ENCODE peak calls at places on chromosomes 12 and 14, in seven cellular contexts. One of them, this sample, is unnamed.

GRCh38 chr12:79203103-79203502 is 338.5 kb downstream of the SYT1 start:
- DNase-seq in CD8-positive, alpha-beta memory T cell: no peak
- DNase-seq in tibial nerve: no peak
- DNase-seq in right lobe of liver: no peak
- DNase-seq in sigmoid colon: no peak
- DNase-seq in right cardiac atrium: no peak
- DNase-seq in RWPE2: no peak
- DNase-seq in this sample: no peak

GRCh38 chr12:106118-106561 is 39.6 kb downstream of the IQSEC3 start:
- DNase-seq in CD8-positive, alpha-beta memory T cell: no peak
- DNase-seq in sigmoid colon: peak; percentile 50
- DNase-seq in RWPE2: no peak
- DNase-seq in right lobe of liver: no peak
- DNase-seq in tibial nerve: no peak
- DNase-seq in right cardiac atrium: peak; percentile 36
- DNase-seq in this sample: no peak

GRCh38 chr14:74425525-74426201 is 347 bp downstream of the SYNDIG1L start:
- DNase-seq in CD8-positive, alpha-beta memory T cell: peak; percentile 47
- DNase-seq in right lobe of liver: peak; percentile 49
- DNase-seq in right cardiac atrium: peak; percentile 77
- DNase-seq in RWPE2: no peak
- DNase-seq in tibial nerve: no peak
- DNase-seq in sigmoid colon: no peak
- DNase-seq in this sample: no peak

GRCh38 chr12:48422060-48422459 is 50.3 kb upstream of the ANP32D start:
- DNase-seq in right lobe of liver: no peak
- DNase-seq in right cardiac atrium: no peak
- DNase-seq in CD8-positive, alpha-beta memory T cell: no peak
- DNase-seq in RWPE2: no peak
- DNase-seq in tibial nerve: no peak
- DNase-seq in sigmoid colon: no peak
- DNase-seq in this sample: no peak

GRCh38 chr12:124433147-124433874 is 134.1 kb downstream of the NCOR2 start:
- DNase-seq in tibial nerve: no peak
- DNase-seq in sigmoid colon: no peak
- DNase-seq in right cardiac atrium: peak; percentile 93
- DNase-seq in right lobe of liver: peak; percentile 65
- DNase-seq in RWPE2: no peak
- DNase-seq in CD8-positive, alpha-beta memory T cell: no peak
- DNase-seq in this sample: peak; percentile 58

GRCh38 chr12:52014567-52015392 is 8.0 kb downstream of the TAMALIN start:
- DNase-seq in right lobe of liver: no peak
- DNase-seq in RWPE2: no peak
- DNase-seq in CD8-positive, alpha-beta memory T cell: no peak
- DNase-seq in tibial nerve: no peak
- DNase-seq in right cardiac atrium: peak; percentile 60
- DNase-seq in sigmoid colon: no peak
- DNase-seq in this sample: no peak

GRCh38 chr12:57881035-57881973 is 34.8 kb upstream of the CTDSP2 start:
- DNase-seq in CD8-positive, alpha-beta memory T cell: no peak
- DNase-seq in right cardiac atrium: no peak
- DNase-seq in sigmoid colon: peak; percentile 11
- DNase-seq in RWPE2: no peak
- DNase-seq in tibial nerve: no peak
- DNase-seq in right lobe of liver: no peak
- DNase-seq in this sample: peak; percentile 50

GRCh38 chr12:13135336-13136178 is 32.1 kb upstream of the GSG1 start:
- DNase-seq in right cardiac atrium: peak; percentile 56
- DNase-seq in CD8-positive, alpha-beta memory T cell: no peak
- DNase-seq in right lobe of liver: no peak
- DNase-seq in sigmoid colon: no peak
- DNase-seq in tibial nerve: no peak
- DNase-seq in RWPE2: peak; percentile 84
- DNase-seq in this sample: peak; percentile 94

GRCh38 chr12:41462312-41462711 is 274.2 kb downstream of the PDZRN4 start:
- DNase-seq in RWPE2: no peak
- DNase-seq in sigmoid colon: no peak
- DNase-seq in tibial nerve: no peak
- DNase-seq in CD8-positive, alpha-beta memory T cell: no peak
- DNase-seq in right cardiac atrium: no peak
- DNase-seq in right lobe of liver: no peak
- DNase-seq in this sample: no peak

GRCh38 chr12:60101715-60102114 is 505.9 kb downstream of the SLC16A7 start:
- DNase-seq in CD8-positive, alpha-beta memory T cell: no peak
- DNase-seq in right lobe of liver: no peak
- DNase-seq in tibial nerve: no peak
- DNase-seq in right cardiac atrium: no peak
- DNase-seq in RWPE2: no peak
- DNase-seq in sigmoid colon: no peak
- DNase-seq in this sample: no peak

GRCh38 chr14:101830271-101830670 is 68.8 kb downstream of the PPP2R5C start:
- DNase-seq in RWPE2: no peak
- DNase-seq in right lobe of liver: no peak
- DNase-seq in sigmoid colon: no peak
- DNase-seq in tibial nerve: no peak
- DNase-seq in right cardiac atrium: no peak
- DNase-seq in CD8-positive, alpha-beta memory T cell: no peak
- DNase-seq in this sample: no peak

GRCh38 chr14:41521891-41522290 is 84.8 kb upstream of the LRFN5 start:
- DNase-seq in right lobe of liver: no peak
- DNase-seq in tibial nerve: no peak
- DNase-seq in sigmoid colon: no peak
- DNase-seq in CD8-positive, alpha-beta memory T cell: no peak
- DNase-seq in right cardiac atrium: no peak
- DNase-seq in RWPE2: no peak
- DNase-seq in this sample: no peak

GRCh38 chr12:45200497-45201043 is 15.3 kb upstream of the ANO6 start:
- DNase-seq in sigmoid colon: no peak
- DNase-seq in CD8-positive, alpha-beta memory T cell: no peak
- DNase-seq in tibial nerve: no peak
- DNase-seq in RWPE2: no peak
- DNase-seq in right lobe of liver: peak; percentile 56
- DNase-seq in right cardiac atrium: no peak
- DNase-seq in this sample: no peak

GRCh38 chr12:110453569-110454296 is 3.6 kb upstream of the ARPC3 start:
- DNase-seq in tibial nerve: no peak
- DNase-seq in RWPE2: no peak
- DNase-seq in right lobe of liver: no peak
- DNase-seq in right cardiac atrium: no peak
- DNase-seq in sigmoid colon: no peak
- DNase-seq in CD8-positive, alpha-beta memory T cell: no peak
- DNase-seq in this sample: no peak

DNA sequence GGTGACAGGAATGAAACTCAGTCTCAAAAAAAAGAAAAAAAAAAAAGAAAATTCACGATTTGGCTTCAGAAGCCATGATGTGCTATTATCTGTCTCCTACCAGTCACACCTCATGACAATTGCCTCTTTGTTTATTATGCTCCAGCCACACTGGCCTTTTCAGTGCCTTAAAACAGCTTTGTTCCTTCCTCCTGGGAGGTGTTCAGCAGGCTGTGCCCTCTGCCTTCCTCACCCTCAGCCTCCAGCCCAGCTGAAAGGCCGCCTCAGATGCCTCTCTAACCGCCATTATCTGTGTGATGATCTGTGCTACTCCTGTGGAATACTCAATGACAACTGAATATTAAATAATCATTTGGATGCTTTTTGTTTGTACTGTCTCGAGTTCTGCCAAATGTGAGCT is 8.6 kb upstream of the ARPC3 start:
- DNase-seq in right lobe of liver: no peak
- DNase-seq in tibial nerve: no peak
- DNase-seq in CD8-positive, alpha-beta memory T cell: no peak
- DNase-seq in right cardiac atrium: no peak
- DNase-seq in RWPE2: no peak
- DNase-seq in sigmoid colon: no peak
- DNase-seq in this sample: no peak
- H3K27ac ChIP-seq in right lobe of liver: no peak overlapping the region
- H3K27ac ChIP-seq in tibial nerve: no peak overlapping the region
- H3K27ac ChIP-seq in CD8-positive, alpha-beta memory T cell: no peak overlapping the region
- H3K27ac ChIP-seq in right cardiac atrium: no peak overlapping the region
- H3K27ac ChIP-seq in RWPE2: no peak overlapping the region
- H3K27ac ChIP-seq in sigmoid colon: no peak overlapping the region
- H3K27ac ChIP-seq in this sample: no peak overlapping the region

DNA sequence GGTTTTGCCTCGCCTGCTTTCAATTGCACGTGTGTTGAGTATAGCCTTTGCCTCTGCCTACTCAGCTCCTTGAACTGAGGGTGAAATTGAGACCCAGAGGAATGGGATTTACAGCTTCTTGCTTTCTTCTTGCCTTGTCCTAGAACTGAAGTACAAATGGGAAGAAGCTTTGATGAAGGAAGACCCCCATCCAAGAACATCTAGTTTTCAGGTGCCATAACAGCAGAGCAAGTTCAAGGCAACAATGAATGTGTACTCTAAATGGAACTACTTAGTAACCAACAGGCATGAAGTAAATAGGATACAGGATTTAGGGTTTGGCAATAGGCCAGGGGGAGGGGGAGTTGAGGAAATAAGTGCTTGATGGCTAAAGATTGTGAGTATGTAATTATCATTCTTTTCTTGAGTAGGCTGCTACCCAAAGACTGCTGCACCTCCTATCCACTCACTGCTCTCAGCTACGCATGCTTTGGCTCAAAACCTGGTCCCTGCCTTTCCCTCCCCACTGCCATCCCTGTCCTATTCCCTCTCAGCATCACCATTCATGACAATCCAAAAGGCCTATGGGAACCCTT is 2.1 kb downstream of the GPX2 start:
- DNase-seq in CD8-positive, alpha-beta memory T cell: no peak
- DNase-seq in sigmoid colon: no peak
- DNase-seq in right cardiac atrium: no peak
- DNase-seq in RWPE2: no peak
- DNase-seq in tibial nerve: no peak
- DNase-seq in right lobe of liver: peak; percentile 22
- DNase-seq in this sample: no peak
- H3K4me3 ChIP-seq in CD8-positive, alpha-beta memory T cell: no peak overlapping the region
- H3K4me3 ChIP-seq in sigmoid colon: no peak overlapping the region
- H3K4me3 ChIP-seq in right cardiac atrium: no peak overlapping the region
- H3K4me3 ChIP-seq in RWPE2: no peak overlapping the region
- H3K4me3 ChIP-seq in tibial nerve: no peak overlapping the region
- H3K4me3 ChIP-seq in right lobe of liver: peak overlapping the region; percentile 34
- H3K4me3 ChIP-seq in this sample: no peak overlapping the region

GRCh38 chr12:3107071-3107583 is 29.9 kb downstream of the TSPAN9 start:
- DNase-seq in tibial nerve: no peak
- DNase-seq in right cardiac atrium: no peak
- DNase-seq in CD8-positive, alpha-beta memory T cell: no peak
- DNase-seq in right lobe of liver: no peak
- DNase-seq in RWPE2: no peak
- DNase-seq in sigmoid colon: no peak
- DNase-seq in this sample: no peak
- H3K27ac ChIP-seq in tibial nerve: no peak overlapping the region
- H3K27ac ChIP-seq in right cardiac atrium: no peak overlapping the region
- H3K27ac ChIP-seq in CD8-positive, alpha-beta memory T cell: no peak overlapping the region
- H3K27ac ChIP-seq in right lobe of liver: peak overlapping the region; percentile 6
- H3K27ac ChIP-seq in RWPE2: no peak overlapping the region
- H3K27ac ChIP-seq in sigmoid colon: no peak overlapping the region
- H3K27ac ChIP-seq in this sample: peak overlapping the region; percentile 12

DNA sequence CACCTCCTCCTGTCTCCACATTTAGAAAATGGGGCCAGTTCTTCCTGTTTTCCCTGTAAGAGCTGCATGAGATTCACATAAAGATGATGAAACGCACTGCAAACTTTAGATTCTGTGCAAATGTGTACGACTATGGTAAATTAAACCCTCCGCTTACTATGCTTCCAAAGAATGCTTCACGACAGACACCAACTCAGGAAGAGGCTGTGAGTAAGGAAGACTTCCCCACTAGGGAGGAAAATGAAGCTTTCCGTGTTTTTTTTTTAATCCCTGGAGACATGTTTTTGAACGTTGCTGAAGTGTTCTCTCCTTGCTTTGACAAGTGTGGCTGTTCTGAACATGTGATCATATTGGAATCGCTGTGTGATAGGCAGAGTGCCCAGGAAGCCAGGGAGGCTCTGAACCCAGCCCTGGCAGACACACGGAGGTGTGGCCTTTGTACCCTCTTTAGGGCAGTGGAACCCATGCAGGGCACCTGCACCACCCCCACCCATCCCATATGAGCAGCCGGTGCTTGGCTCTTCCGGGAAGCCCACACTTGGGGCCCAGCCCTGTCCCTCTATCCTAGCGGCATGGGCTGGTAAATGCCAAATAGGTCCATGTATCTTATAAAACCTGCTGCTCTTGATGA is 7.5 kb upstream of the SYNE3 start:
- DNase-seq in right lobe of liver: peak; percentile 93
- DNase-seq in CD8-positive, alpha-beta memory T cell: no peak
- DNase-seq in sigmoid colon: no peak
- DNase-seq in right cardiac atrium: peak; percentile 65
- DNase-seq in tibial nerve: no peak
- DNase-seq in RWPE2: no peak
- DNase-seq in this sample: no peak
- H3K4me3 ChIP-seq in right lobe of liver: no peak overlapping the region
- H3K4me3 ChIP-seq in CD8-positive, alpha-beta memory T cell: peak overlapping the region; percentile 54
- H3K4me3 ChIP-seq in sigmoid colon: no peak overlapping the region
- H3K4me3 ChIP-seq in right cardiac atrium: no peak overlapping the region
- H3K4me3 ChIP-seq in tibial nerve: no peak overlapping the region
- H3K4me3 ChIP-seq in RWPE2: no peak overlapping the region
- H3K4me3 ChIP-seq in this sample: no peak overlapping the region

GRCh38 chr12:6183689-6184441 is 16.3 kb upstream of the CD9 start:
- DNase-seq in RWPE2: no peak
- DNase-seq in sigmoid colon: peak; percentile 89
- DNase-seq in tibial nerve: no peak
- DNase-seq in right lobe of liver: peak; percentile 88
- DNase-seq in CD8-positive, alpha-beta memory T cell: no peak
- DNase-seq in right cardiac atrium: peak; percentile 51
- DNase-seq in this sample: no peak
- H3K27ac ChIP-seq in RWPE2: peak overlapping the region; percentile 78
- H3K27ac ChIP-seq in sigmoid colon: peak overlapping the region; percentile 79
- H3K27ac ChIP-seq in tibial nerve: peak overlapping the region; percentile 70
- H3K27ac ChIP-seq in right lobe of liver: peak overlapping the region; percentile 68
- H3K27ac ChIP-seq in CD8-positive, alpha-beta memory T cell: no peak overlapping the region
- H3K27ac ChIP-seq in right cardiac atrium: no peak overlapping the region
- H3K27ac ChIP-seq in this sample: no peak overlapping the region

DNA sequence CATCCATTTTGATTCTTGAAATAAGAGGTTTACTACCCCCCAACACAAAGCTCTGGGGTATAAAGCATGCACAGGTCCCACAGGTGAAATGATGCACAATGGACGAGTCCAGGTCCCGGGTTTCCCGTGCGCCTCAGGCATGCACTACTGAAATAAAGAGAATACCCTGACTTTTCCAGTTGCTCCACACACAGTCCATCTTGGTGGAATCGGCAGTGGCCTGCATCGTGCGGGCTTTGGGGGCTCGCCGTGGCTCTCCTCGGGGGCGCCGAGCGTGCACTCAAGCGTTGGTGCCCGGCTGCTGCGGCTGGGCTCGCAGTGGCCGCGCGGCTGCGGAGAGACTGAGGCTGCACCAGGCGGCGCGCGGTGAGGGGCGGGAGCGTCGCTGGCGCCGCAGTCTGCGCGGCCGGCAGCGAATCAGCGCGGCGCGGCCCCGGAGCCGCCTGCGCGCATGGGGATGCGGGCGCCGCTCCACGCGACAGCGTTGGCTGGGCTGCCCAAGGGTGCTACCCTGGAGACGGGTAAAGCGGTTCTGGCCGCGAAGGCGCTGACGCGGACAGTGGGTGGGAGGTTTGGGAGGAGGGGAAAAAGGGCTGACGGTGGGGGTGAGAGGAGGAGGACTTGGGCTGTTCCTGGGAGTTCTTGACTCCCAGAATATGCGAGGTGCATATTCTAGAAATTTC is 53.8 kb upstream of the CCDC175 start:
- DNase-seq in right lobe of liver: no peak
- DNase-seq in RWPE2: no peak
- DNase-seq in tibial nerve: no peak
- DNase-seq in CD8-positive, alpha-beta memory T cell: no peak
- DNase-seq in sigmoid colon: no peak
- DNase-seq in right cardiac atrium: peak; percentile 48
- DNase-seq in this sample: no peak
- H3K4me3 ChIP-seq in right lobe of liver: no peak overlapping the region
- H3K4me3 ChIP-seq in RWPE2: peak overlapping the region; percentile 12
- H3K4me3 ChIP-seq in tibial nerve: no peak overlapping the region
- H3K4me3 ChIP-seq in CD8-positive, alpha-beta memory T cell: no peak overlapping the region
- H3K4me3 ChIP-seq in sigmoid colon: peak overlapping the region; percentile 29
- H3K4me3 ChIP-seq in right cardiac atrium: peak overlapping the region; percentile 9
- H3K4me3 ChIP-seq in this sample: peak overlapping the region; percentile 65

GRCh38 chr14:33062476-33062875 is 123.8 kb downstream of the NPAS3 start:
- DNase-seq in sigmoid colon: no peak
- DNase-seq in CD8-positive, alpha-beta memory T cell: no peak
- DNase-seq in right lobe of liver: no peak
- DNase-seq in right cardiac atrium: no peak
- DNase-seq in RWPE2: no peak
- DNase-seq in tibial nerve: no peak
- DNase-seq in this sample: no peak
- H3K27ac ChIP-seq in sigmoid colon: no peak overlapping the region
- H3K27ac ChIP-seq in CD8-positive, alpha-beta memory T cell: no peak overlapping the region
- H3K27ac ChIP-seq in right lobe of liver: no peak overlapping the region
- H3K27ac ChIP-seq in right cardiac atrium: no peak overlapping the region
- H3K27ac ChIP-seq in RWPE2: no peak overlapping the region
- H3K27ac ChIP-seq in tibial nerve: no peak overlapping the region
- H3K27ac ChIP-seq in this sample: peak overlapping the region; percentile 20

This sample was measured in breast epithelium.